ENCODE peak calls at places on chromosome 15, in four cellular contexts. M is IMR-90, O is dorsolateral prefrontal cortex, U is M059J. J is an unnamed sample.

GRCh38 chr15:80970018-80970657 is 19.5 kb downstream of the MESD start:
- DNase-seq in O (peak), U (peak), M (peak), J (peak)

GRCh38 chr15:51782357-51782896 is 31.0 kb downstream of the TMOD2 start:
- DNase-seq in O (no peak), U (peak), M (no peak), J (peak)

GRCh38 chr15:89112341-89112971 is 24.2 kb downstream of the ABHD2 start:
- DNase-seq in U (peak), M (peak), O (no peak), J (peak)

GRCh38 chr15:25870899-25871298 is 7.8 kb upstream of the ATP10A start:
- DNase-seq in M (no peak), U (no peak), O (no peak), J (no peak)

GRCh38 chr15:26864664-26865191 is 2.1 kb upstream of the GABRA5 start:
- DNase-seq in O (no peak), M (peak), U (peak), J (peak)

GRCh38 chr15:66298803-66299251 is 5.5 kb downstream of the DIS3L start:
- DNase-seq in M (no peak), O (no peak), U (no peak), J (no peak)

GRCh38 chr15:39582977-39583585 is 2.2 kb downstream of the THBS1 start:
- DNase-seq in M (no peak), U (peak), O (no peak), J (no peak)

GRCh38 chr15:43511012-43511885 is 6.2 kb upstream of the MAP1A start:
- DNase-seq in O (peak), M (no peak), U (peak), J (peak)

GRCh38 chr15:25437751-25438600 is 848 bp downstream of the UBE3A start:
- DNase-seq in O (peak), U (peak), M (peak), J (peak)

GRCh38 chr15:77702211-77702957 is 69.7 kb upstream of the LINGO1 start:
- DNase-seq in M (peak), U (peak), O (no peak), J (peak)

GRCh38 chr15:70132148-70132547 is 34.4 kb upstream of the TLE3 start:
- DNase-seq in M (peak), O (no peak), U (no peak), J (no peak)

GRCh38 chr15:31364301-31365031 is 37.8 kb downstream of the KLF13 start:
- DNase-seq in U (peak), M (no peak), O (no peak), J (no peak)

GRCh38 chr15:58924326-58924725 is 9.2 kb downstream of the SLTM start:
- DNase-seq in U (no peak), M (peak), O (no peak), J (peak)

GRCh38 chr15:33742286-33742685 is 226.0 kb upstream of the CHRM5 start:
- DNase-seq in U (no peak), M (no peak), O (no peak), J (no peak)

GRCh38 chr15:95609096-95609495 is 721.4 kb upstream of the NR2F2 start:
- DNase-seq in U (no peak), M (peak), O (no peak), J (peak)

GRCh38 chr15:69400850-69401249 is 13.3 kb upstream of the KIF23 start:
- DNase-seq in O (no peak), M (peak), U (no peak), J (no peak)

GRCh38 chr15:101267320-101268104 is 9.8 kb downstream of the SELENOS start:
- DNase-seq in M (peak), O (peak), U (peak), J (peak)

GRCh38 chr15:98789020-98789419 is 140.7 kb downstream of the IGF1R start:
- DNase-seq in O (no peak), U (no peak), M (no peak), J (no peak)

GRCh38 chr15:90165659-90166489 is 35.3 kb upstream of the SEMA4B start:
- DNase-seq in U (peak), O (no peak), M (peak), J (peak)

GRCh38 chr15:38853608-38854007 is 289.0 kb upstream of the RASGRP1 start:
- DNase-seq in O (no peak), M (peak), U (peak), J (peak)

GRCh38 chr15:77505556-77505955 is 84.9 kb downstream of the HMG20A start:
- DNase-seq in U (no peak), M (no peak), O (no peak), J (no peak)

GRCh38 chr15:50993598-50993997 is 85.1 kb downstream of the AP4E1 start:
- DNase-seq in M (peak), U (peak), O (no peak), J (peak)